ENCODE peak calls at places on chromosome 18, in seven cellular contexts. V is heart left ventricle; C is endothelial cell; H is activated CD4-positive, alpha-beta T cell treated with anti-CD3 and anti-CD28 coated beads, Interleukin-2, amount 50 U/mL, for 1 hour; M is NCI-H1436; J is RKO; E is T follicular helper cell. I is an unnamed sample.

GRCh38 chr18:8260319-8260718 is 348.9 kb upstream of the RAB12 start:
- DNase-seq in V (no peak), J (no peak), C (no peak), H (no peak), M (no peak), E (no peak), I (no peak)

GRCh38 chr18:36593001-36593400 is 235.8 kb downstream of the TPGS2 start:
- DNase-seq in V (no peak), E (no peak), H (no peak), C (no peak), J (no peak), M (no peak), I (no peak)

GRCh38 chr18:27656167-27656778 is 471.2 kb upstream of the CHST9 start:
- DNase-seq in E (no peak), H (no peak), C (no peak), J (peak), V (no peak), M (no peak), I (no peak)

GRCh38 chr18:48967545-48967944 is 16.8 kb upstream of the SMAD7 start:
- DNase-seq in E (no peak), V (no peak), J (no peak), C (no peak), M (no peak), H (no peak), I (no peak)

GRCh38 chr18:11183621-11184020 is 34.3 kb upstream of the PIEZO2 start:
- DNase-seq in H (no peak), V (no peak), E (no peak), J (no peak), C (no peak), M (no peak), I (no peak)

GRCh38 chr18:42746794-42747193 is 368.7 kb downstream of the RIT2 start:
- DNase-seq in C (no peak), M (no peak), H (no peak), E (no peak), J (no peak), V (no peak), I (no peak)

GRCh38 chr18:69401475-69402218 is 959 bp downstream of the DOK6 start:
- DNase-seq in E (no peak), J (no peak), H (no peak), C (peak), M (no peak), V (no peak), I (no peak)

GRCh38 chr18:70250781-70251180 is 38.1 kb upstream of the SOCS6 start:
- DNase-seq in H (no peak), C (no peak), E (no peak), M (no peak), J (no peak), V (no peak), I (no peak)

GRCh38 chr18:57210711-57211411 is 64.0 kb downstream of the BOD1L2 start:
- DNase-seq in V (no peak), J (no peak), C (no peak), H (no peak), M (no peak), E (no peak), I (no peak)

GRCh38 chr18:49690307-49690706 is 123.0 kb downstream of the ACAA2 start:
- DNase-seq in C (no peak), V (no peak), E (no peak), H (no peak), M (no peak), J (peak), I (no peak)

GRCh38 chr18:76410660-76411417 is 84.2 kb downstream of the ZNF516 start:
- DNase-seq in E (no peak), H (no peak), M (no peak), V (no peak), J (no peak), C (no peak), I (no peak)

GRCh38 chr18:35941299-35941698 is 31.2 kb upstream of the RMP24 start:
- DNase-seq in H (no peak), V (no peak), C (no peak), J (no peak), M (peak), E (no peak), I (no peak)

GRCh38 chr18:11002277-11002676 is 147.1 kb downstream of the PIEZO2 start:
- DNase-seq in J (no peak), C (no peak), M (no peak), V (no peak), H (no peak), E (no peak), I (no peak)

GRCh38 chr18:62898359-62898758 is 183.0 kb downstream of the PHLPP1 start:
- DNase-seq in V (no peak), M (no peak), J (no peak), H (no peak), E (no peak), C (no peak), I (no peak)

GRCh38 chr18:52216104-52216503 is 123.9 kb upstream of the DCC start:
- DNase-seq in J (no peak), H (no peak), M (no peak), C (no peak), E (no peak), V (no peak), I (no peak)

GRCh38 chr18:76367168-76367785 is 127.8 kb downstream of the ZNF516 start:
- DNase-seq in C (no peak), E (no peak), J (no peak), V (no peak), M (no peak), H (no peak), I (no peak)

GRCh38 chr18:68314403-68314802 is 400.5 kb downstream of the TMX3 start:
- DNase-seq in C (no peak), J (no peak), M (no peak), H (no peak), E (no peak), V (no peak), I (no peak)

GRCh38 chr18:48215876-48216638 is 193.1 kb downstream of the ZBTB7C start:
- DNase-seq in V (peak), M (no peak), H (no peak), C (no peak), J (no peak), E (no peak), I (no peak)

GRCh38 chr18:48551100-48551499 is 12.3 kb downstream of the CTIF start:
- DNase-seq in E (no peak), V (no peak), H (no peak), C (no peak), M (no peak), J (no peak), I (no peak)

GRCh38 chr18:21912339-21913239 is 172.0 kb downstream of the MIB1 start:
- DNase-seq in H (no peak), C (peak), J (no peak), V (no peak), M (no peak), E (no peak), I (no peak)

I was measured in GM06990.